ENCODE peak calls at places on chromosomes 5 and 9, in eight cellular contexts. A, P, R, J, H, S, N and Q are unnamed samples.

GRCh38 chr5:149267241-149267973 is 4.3 kb upstream of the AFAP1L1 start:
- DNase-seq in N (no peak), J (no peak), P (no peak), H (peak; percentile 21), A (no peak), S (no peak), R (no peak), Q (no peak)

GRCh38 chr5:10789021-10789420 is 28.0 kb upstream of the DAP start:
- DNase-seq in A (no peak), S (no peak), J (no peak), P (no peak), R (peak; percentile 57), H (no peak), N (no peak), Q (no peak)

GRCh38 chr5:34756781-34757624 is 82.0 kb upstream of the TTC23L start:
- DNase-seq in S (no peak), J (no peak), R (peak; percentile 64), H (no peak), P (peak; percentile 36), N (no peak), A (no peak), Q (no peak)

GRCh38 chr9:68755752-68756151 is 50.7 kb downstream of the PIP5K1B start:
- DNase-seq in J (no peak), S (no peak), P (no peak), A (no peak), H (no peak), N (no peak), R (no peak), Q (no peak)

GRCh38 chr9:12426198-12426864 is 266.9 kb upstream of the TYRP1 start:
- DNase-seq in S (no peak), J (no peak), R (no peak), P (no peak), H (no peak), N (no peak), A (no peak), Q (no peak)

GRCh38 chr9:4298255-4299005 is 1.4 kb downstream of the GLIS3 start:
- DNase-seq in H (peak; percentile 67), A (peak; percentile 26), J (peak; percentile 70), R (peak; percentile 69), P (peak; percentile 70), N (no peak), S (no peak), Q (peak; percentile 45)

GRCh38 chr5:159210846-159211245 is 1.5 kb upstream of the RNF145 start:
- DNase-seq in S (no peak), H (no peak), N (no peak), A (no peak), P (no peak), J (no peak), R (no peak), Q (no peak)

GRCh38 chr9:83514767-83515166 is 23.4 kb downstream of the FRMD3 start:
- DNase-seq in H (no peak), A (no peak), P (no peak), N (no peak), J (no peak), S (no peak), R (no peak), Q (no peak)

GRCh38 chr9:127207734-127208410 is 56.7 kb upstream of the GARNL3 start:
- DNase-seq in S (no peak), R (peak; percentile 39), N (no peak), P (no peak), H (no peak), J (peak; percentile 47), A (no peak), Q (no peak)

GRCh38 chr9:79013715-79014610 is 557.8 kb upstream of the TLE4 start:
- DNase-seq in N (no peak), A (no peak), H (no peak), P (no peak), J (no peak), S (no peak), R (no peak), Q (no peak)

GRCh38 chr5:72848474-72849428 is 32.3 kb downstream of the TNPO1 start:
- DNase-seq in S (peak; percentile 18), P (peak; percentile 66), R (peak; percentile 67), H (peak; percentile 76), A (peak; percentile 4), N (no peak), J (peak; percentile 71), Q (peak; percentile 17)

GRCh38 chr5:106121972-106122605 is 1548.6 kb downstream of the EFNA5 start:
- DNase-seq in P (peak; percentile 22), N (peak; percentile 8), J (no peak), S (no peak), H (no peak), R (no peak), A (no peak), Q (no peak)

GRCh38 chr9:34375901-34376595 is 650 bp downstream of the MYORG start:
- DNase-seq in P (peak; percentile 70), R (peak; percentile 87), J (peak; percentile 80), N (no peak), H (no peak), A (no peak), S (peak; percentile 30), Q (peak; percentile 71)

GRCh38 chr5:10844016-10844415 is 83.0 kb upstream of the DAP start:
- DNase-seq in N (no peak), S (no peak), H (no peak), J (no peak), A (no peak), R (no peak), P (no peak), Q (no peak)

GRCh38 chr5:74322944-74323343 is 317.6 kb downstream of the ENC1 start:
- DNase-seq in P (no peak), R (no peak), H (no peak), A (no peak), J (no peak), N (no peak), S (no peak), Q (no peak)
- H3K27ac ChIP-seq in P (no peak overlapping the region), R (no peak overlapping the region), H (no peak overlapping the region), A (no peak overlapping the region), J (no peak overlapping the region), N (no peak overlapping the region), S (no peak overlapping the region), Q (no peak overlapping the region)

GRCh38 chr9:22035591-22036011 is 26.5 kb upstream of the CDKN2B start:
- DNase-seq in H (no peak), R (no peak), S (no peak), P (no peak), J (no peak), N (no peak), A (no peak), Q (no peak)

GRCh38 chr9:22040760-22041159 is 31.7 kb upstream of the CDKN2B start:
- DNase-seq in S (no peak), H (no peak), J (no peak), R (no peak), N (no peak), A (no peak), P (no peak), Q (no peak)

GRCh38 chr9:22037954-22038690 is 29.0 kb upstream of the CDKN2B start:
- DNase-seq in H (no peak), P (no peak), S (no peak), A (no peak), R (no peak), J (no peak), N (peak; percentile 33), Q (peak; percentile 29)

GRCh38 chr9:22039258-22039657 is 30.2 kb upstream of the CDKN2B start:
- DNase-seq in H (no peak), J (no peak), R (no peak), S (no peak), A (no peak), N (no peak), P (no peak), Q (no peak)

GRCh38 chr9:22036866-22037626 is 27.9 kb upstream of the CDKN2B start:
- DNase-seq in H (no peak), N (no peak), R (no peak), P (no peak), S (no peak), A (no peak), J (no peak), Q (no peak)
- H3K27ac ChIP-seq in H (peak overlapping the region; percentile 70), N (no peak overlapping the region), R (peak overlapping the region; percentile 40), P (no peak overlapping the region), S (no peak overlapping the region), A (peak overlapping the region; percentile 14), J (no peak overlapping the region), Q (no peak overlapping the region)

GRCh38 chr9:71793386-71794105 is 25.2 kb upstream of the CEMIP2 start:
- DNase-seq in P (no peak), R (no peak), S (no peak), A (no peak), H (no peak), J (no peak), N (no peak), Q (no peak)
- H3K27ac ChIP-seq in P (peak overlapping the region; percentile 32), R (peak overlapping the region; percentile 23), S (peak overlapping the region; percentile 55), A (no peak overlapping the region), H (no peak overlapping the region), J (no peak overlapping the region), N (no peak overlapping the region), Q (peak overlapping the region; percentile 49)

DNA sequence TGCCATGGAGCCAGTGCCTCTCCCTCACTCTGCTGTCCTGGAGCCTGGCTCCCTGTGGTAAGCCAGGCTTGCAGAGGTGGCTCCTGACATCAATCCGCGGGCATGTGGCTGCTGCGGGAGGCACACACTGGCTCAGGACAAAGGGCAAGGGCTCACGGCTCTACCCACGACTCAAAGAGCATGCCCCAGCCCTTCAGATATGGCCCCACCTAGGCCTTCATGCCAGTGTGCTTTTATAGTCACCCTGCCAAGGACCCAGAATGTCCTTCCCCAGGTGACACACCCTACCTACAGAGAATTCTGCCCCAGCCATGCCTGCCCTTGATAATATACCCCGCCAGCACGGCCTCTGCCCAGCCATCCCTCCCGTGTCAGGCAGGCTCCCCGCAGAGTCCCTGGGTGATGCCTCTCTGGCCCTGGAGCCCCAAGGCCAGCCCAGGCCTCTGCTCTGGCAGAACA is 1.6 kb downstream of the MGAT4B start:
- DNase-seq in N (no peak), S (no peak), A (peak; percentile 31), R (peak; percentile 86), J (peak; percentile 66), P (peak; percentile 88), H (peak; percentile 71), Q (no peak)
- H3K27ac ChIP-seq in N (peak overlapping the region; percentile 99), S (peak overlapping the region; percentile 71), A (peak overlapping the region; percentile 97), R (peak overlapping the region; percentile 100), J (peak overlapping the region; percentile 99), P (peak overlapping the region; percentile 99), H (peak overlapping the region; percentile 95), Q (peak overlapping the region; percentile 61)